ENCODE peak calls at places on chromosomes 6 and 20, in six cellular contexts. P is K562, K is stomach, B is esophagus muscularis mucosa, E is GM12878, H is transverse colon. X is an unnamed sample.

GRCh38 chr6:53112404-53112803 is 36.2 kb downstream of the GCM1 start:
- DNase-seq in P (no peak), K (peak), B (no peak), E (no peak), H (peak), X (no peak)

GRCh38 chr6:20233007-20233730 is 20.9 kb upstream of the MBOAT1 start:
- DNase-seq in P (no peak), K (no peak), B (no peak), E (no peak), H (no peak), X (no peak)

GRCh38 chr6:45310118-45310788 is 17.9 kb upstream of the RUNX2 start:
- DNase-seq in P (no peak), K (no peak), B (no peak), E (no peak), H (no peak), X (no peak)

GRCh38 chr20:17761612-17762011 is 61.8 kb downstream of the BANF2 start:
- DNase-seq in P (peak), K (no peak), B (no peak), E (no peak), H (no peak), X (no peak)

GRCh38 chr20:17612287-17612974 is 42.6 kb downstream of the DSTN start:
- DNase-seq in P (no peak), K (no peak), B (peak), E (no peak), H (peak), X (peak)

GRCh38 chr6:125104425-125104824 is 49.1 kb upstream of the TPD52L1 start:
- DNase-seq in P (peak), K (no peak), B (no peak), E (no peak), H (no peak), X (no peak)

GRCh38 chr20:10376271-10377075 is 57.5 kb downstream of the MKKS start:
- DNase-seq in P (no peak), K (no peak), B (no peak), E (no peak), H (no peak), X (no peak)

GRCh38 chr20:2315440-2315778 is 19.6 kb downstream of the TGM3 start:
- DNase-seq in P (no peak), K (no peak), B (no peak), E (no peak), H (no peak), X (no peak)

GRCh38 chr6:15555101-15556038 is 107.5 kb downstream of the DTNBP1 start:
- DNase-seq in P (no peak), K (no peak), B (no peak), E (no peak), H (no peak), X (no peak)

GRCh38 chr6:39302669-39303424 is 11.4 kb downstream of the KCNK17 start:
- DNase-seq in P (peak), K (peak), B (no peak), E (peak), H (peak), X (no peak)

GRCh38 chr6:105372862-105373182 is 30.1 kb downstream of the PREP start:
- DNase-seq in P (no peak), K (peak), B (no peak), E (no peak), H (peak), X (no peak)

GRCh38 chr6:149581349-149581748 is 15.2 kb downstream of the GINM1 start:
- DNase-seq in P (no peak), K (no peak), B (no peak), E (no peak), H (no peak), X (no peak)

GRCh38 chr6:42400031-42400760 is 51.5 kb downstream of the TRERF1 start:
- DNase-seq in P (no peak), K (no peak), B (no peak), E (no peak), H (no peak), X (no peak)

GRCh38 chr6:29516108-29516507 is 28.4 kb upstream of the MAS1L start:
- DNase-seq in P (no peak), K (no peak), B (no peak), E (no peak), H (no peak), X (no peak)

GRCh38 chr6:8435093-8435844 is at the start of gene SLC35B3:
- DNase-seq in P (peak), K (peak), B (peak), E (peak), H (peak), X (peak)

GRCh38 chr6:44073612-44074382 is 53.5 kb downstream of the MRPL14 start:
- DNase-seq in P (no peak), K (no peak), B (no peak), E (no peak), H (no peak), X (no peak)

GRCh38 chr20:59314872-59315500 is 14.6 kb downstream of the EDN3 start:
- DNase-seq in P (no peak), K (no peak), B (no peak), E (no peak), H (no peak), X (no peak)

GRCh38 chr20:1302578-1303541 is 26.1 kb downstream of the SDCBP2 start:
- DNase-seq in P (no peak), K (no peak), B (no peak), E (no peak), H (no peak), X (no peak)

GRCh38 chr6:134908906-134909516 is 40.9 kb downstream of the ALDH8A1 start:
- DNase-seq in P (peak), K (peak), B (peak), E (no peak), H (peak), X (peak)

GRCh38 chr20:14193885-14194284 is 143.5 kb downstream of the FLRT3 start:
- DNase-seq in P (no peak), K (no peak), B (no peak), E (no peak), H (no peak), X (no peak)

GRCh38 chr20:3364323-3365013 is 43.0 kb downstream of the DNAAF9 start:
- DNase-seq in P (no peak), K (no peak), B (no peak), E (no peak), H (no peak), X (no peak)

GRCh38 chr6:33217681-33218080 is 9.4 kb downstream of the RING1 start:
- DNase-seq in P (peak), K (no peak), B (no peak), E (no peak), H (no peak), X (no peak)

GRCh38 chr6:120005292-120005976 is 655.9 kb upstream of the MAN1A1 start:
- DNase-seq in P (no peak), K (no peak), B (no peak), E (no peak), H (no peak), X (no peak)

GRCh38 chr6:108831104-108831503 is 17.1 kb upstream of the ARMC2 start:
- DNase-seq in P (no peak), K (no peak), B (no peak), E (no peak), H (no peak), X (no peak)

GRCh38 chr6:148793721-148794120 is 46.9 kb downstream of the UST start:
- DNase-seq in P (no peak), K (no peak), B (no peak), E (no peak), H (no peak), X (no peak)

GRCh38 chr6:108616544-108616943 is 55.8 kb downstream of the FOXO3 start:
- DNase-seq in P (no peak), K (no peak), B (no peak), E (no peak), H (no peak), X (no peak)

GRCh38 chr6:136720045-136720760 is 72.1 kb downstream of the MAP3K5 start:
- DNase-seq in P (no peak), K (no peak), B (no peak), E (peak), H (no peak), X (no peak)

GRCh38 chr6:136721467-136721866 is 70.8 kb downstream of the MAP3K5 start:
- DNase-seq in P (no peak), K (no peak), B (no peak), E (no peak), H (no peak), X (no peak)

GRCh38 chr6:136718486-136718885 is 73.8 kb downstream of the MAP3K5 start:
- DNase-seq in P (no peak), K (no peak), B (no peak), E (no peak), H (no peak), X (no peak)

GRCh38 chr6:136719280-136720044 is 72.8 kb downstream of the MAP3K5 start:
- DNase-seq in P (no peak), K (no peak), B (no peak), E (peak), H (no peak), X (no peak)

DNA sequence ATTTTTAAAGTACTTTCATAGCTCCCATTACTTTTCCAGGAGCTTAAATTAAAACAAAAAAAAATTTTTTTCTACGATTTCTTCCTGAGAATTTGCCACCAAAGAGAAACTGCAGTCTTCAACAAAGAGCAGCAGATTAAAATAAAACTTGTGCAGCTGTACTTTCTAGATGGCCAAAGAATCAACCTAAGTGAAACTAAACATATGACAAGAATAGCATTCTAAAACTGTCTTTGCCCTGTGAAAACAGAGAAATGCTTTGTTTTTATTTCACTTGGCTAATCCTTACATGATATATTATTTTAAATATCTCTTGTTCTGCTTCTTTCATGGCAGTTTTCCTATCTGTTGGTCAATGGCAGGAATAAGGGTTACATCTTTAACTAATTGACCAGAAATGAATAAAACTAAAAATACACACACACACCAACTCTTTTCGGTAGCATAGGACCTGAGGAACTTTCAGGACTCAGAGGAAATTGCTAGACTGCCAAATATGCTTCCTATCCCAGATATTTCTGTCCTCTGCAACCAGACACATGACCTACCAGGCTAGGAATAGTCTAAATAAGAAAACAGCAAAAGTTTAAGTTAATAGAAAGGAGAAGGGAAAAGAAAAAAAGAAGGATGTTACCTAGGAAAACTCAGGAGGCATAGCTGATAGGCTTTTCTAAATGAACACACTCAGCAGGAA is 74.8 kb downstream of the MAP3K5 start:
- DNase-seq in P (no peak), K (no peak), B (no peak), E (peak), H (no peak), X (no peak)
- TF ChIP-seq POLR2AphosphoS5 in P (no peak), K (no peak), B (no peak), E (no peak), H (no peak), X (no peak)

GRCh38 chr6:90369024-90369519 is 72.4 kb upstream of the BACH2 start:
- DNase-seq in P (peak), K (peak), B (no peak), E (peak), H (peak), X (peak)
- TF ChIP-seq CTCF in P (no peak), K (no peak), B (no peak), E (no peak), H (no peak), X (no peak)

GRCh38 chr6:7151381-7151780 is 43.6 kb downstream of the RREB1 start:
- DNase-seq in P (no peak), K (no peak), B (no peak), E (no peak), H (no peak), X (no peak)
- TF ChIP-seq POLR2AphosphoS5 in P (no peak), K (no peak), B (no peak), E (no peak), H (no peak), X (no peak)

DNA sequence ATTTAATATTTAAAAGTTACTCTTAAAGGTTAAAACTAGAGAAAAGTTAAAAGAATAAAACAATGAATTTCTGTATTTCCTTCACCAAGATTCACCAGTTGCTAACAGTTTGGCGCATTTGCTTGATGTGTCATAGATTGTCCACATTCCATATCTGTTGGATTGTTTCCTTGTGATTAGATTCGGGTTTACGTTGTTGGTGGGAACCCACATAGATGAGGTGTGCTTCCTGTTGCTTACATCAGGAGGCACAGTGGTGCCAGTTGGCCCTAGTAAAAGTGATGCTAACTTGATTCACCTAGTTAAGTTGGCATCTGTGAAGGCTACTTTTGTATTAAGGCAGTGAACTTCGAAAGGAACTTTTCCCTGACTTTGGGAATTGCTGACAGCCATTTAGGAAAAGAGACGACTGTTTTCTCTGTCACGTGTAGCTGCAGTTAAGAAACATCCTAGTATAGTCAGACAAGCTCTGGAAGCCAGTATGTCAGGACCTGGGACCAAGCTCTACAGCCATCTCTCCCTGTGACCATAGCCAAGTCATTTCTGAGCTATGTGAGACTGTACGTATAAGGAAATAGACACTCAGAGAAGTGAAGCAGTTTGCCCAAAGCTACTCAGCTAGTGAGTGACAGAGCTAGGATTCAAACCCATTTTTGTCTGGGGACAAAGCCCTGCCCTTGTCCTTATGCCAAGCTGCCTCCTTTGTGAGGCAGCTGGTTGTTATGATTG is 49.0 kb downstream of the PPARD start:
- DNase-seq in P (no peak), K (peak), B (no peak), E (no peak), H (no peak), X (no peak)
- TF ChIP-seq CTCF in P (no peak), K (no peak), B (no peak), E (no peak), H (no peak), X (no peak)

GRCh38 chr20:5001174-5002076 is at the start of gene SLC23A2:
- DNase-seq in P (peak), K (peak), B (no peak), E (no peak), H (peak), X (no peak)
- TF ChIP-seq POLR2AphosphoS5 in P (no peak), K (no peak), B (peak), E (no peak), H (no peak), X (no peak)

DNA sequence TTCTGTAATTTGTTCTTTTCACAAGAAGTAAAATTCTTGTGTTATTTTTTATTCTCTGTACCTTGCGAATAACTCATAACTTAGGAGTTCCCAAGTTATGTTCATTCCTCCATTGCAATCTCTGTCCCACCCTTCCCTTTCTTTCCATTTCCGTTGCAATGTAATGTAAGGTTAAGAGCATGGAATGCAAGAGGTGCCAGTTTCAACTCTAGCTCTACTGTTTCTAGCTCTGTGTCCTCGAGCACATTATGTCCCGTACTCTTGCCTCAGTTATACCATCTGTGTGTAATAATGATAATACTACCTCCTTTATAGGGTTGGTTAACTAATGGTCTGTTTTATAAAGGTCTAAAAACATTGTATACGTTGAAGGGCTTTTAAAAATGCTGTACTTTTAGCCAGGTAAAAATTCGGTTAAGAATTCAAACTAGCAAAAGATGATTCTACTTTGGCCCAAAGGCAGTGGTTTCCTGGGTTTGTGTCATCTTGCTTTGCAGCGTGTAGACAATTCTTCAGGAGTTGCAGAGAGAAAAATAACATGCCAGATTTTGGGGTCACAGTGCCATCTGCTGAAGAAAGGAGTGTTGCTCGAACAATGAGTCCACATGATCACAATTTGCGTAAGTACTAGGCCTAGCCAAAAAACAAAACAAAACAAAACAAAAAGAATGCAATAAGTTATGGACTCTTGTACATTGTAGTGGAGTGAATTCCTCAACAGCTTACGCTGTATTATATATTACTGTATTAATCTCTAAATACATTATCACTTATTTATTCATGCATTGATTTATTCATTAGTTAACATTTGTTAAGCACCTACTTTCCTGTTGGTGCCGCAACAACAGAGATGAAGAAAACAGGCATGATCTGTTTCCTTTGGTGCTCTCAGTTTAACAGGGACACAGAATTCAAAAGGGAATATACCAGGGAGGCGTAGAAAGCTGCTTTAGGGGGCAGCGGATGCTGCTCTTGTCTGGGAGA is 10.0 kb upstream of the PFDN4 start:
- DNase-seq in P (no peak), K (no peak), B (peak), E (peak), H (no peak), X (no peak)
- TF ChIP-seq CTCF in P (peak), K (no peak), B (no peak), E (peak), H (no peak), X (peak)